ENCODE peak calls at places on chromosomes 7 and 10, in ten cellular contexts. One of them, this sample, is unnamed.

GRCh38 chr10:48778193-48778857 is 93.7 kb downstream of the WDFY4 start:
- DNase-seq in naive B cell: no peak
- DNase-seq in NCI-H1092 treated with DMSO at 0.1 percent for 48 hours: no peak
- DNase-seq in stimulated activated CD4-positive, alpha-beta T cell treated with anti-CD3 and anti-CD28 coated beads, Interleukin-2, amount 100 ng/mL, for 4 hours: no peak
- DNase-seq in endothelial cell: no peak
- DNase-seq in activated T-cell treated with anti-CD3 and anti-CD28 coated beads for 4 hours: no peak
- DNase-seq in hypothalamus: no peak
- DNase-seq in lung microvascular endothelial cell: no peak
- DNase-seq in NCI-H2171 treated with DMSO at 0.1 percent for 48 hours: no peak
- DNase-seq in stimulated activated CD8-positive, alpha-beta memory T cell treated with anti-CD3 and anti-CD28 coated beads, Interleukin-4, amount 100 ng/mL, for 4 hours: no peak
- DNase-seq in this sample: no peak

GRCh38 chr7:98872328-98872924 is 2.6 kb upstream of the TMEM130 start:
- DNase-seq in naive B cell: no peak
- DNase-seq in NCI-H1092 treated with DMSO at 0.1 percent for 48 hours: no peak
- DNase-seq in stimulated activated CD4-positive, alpha-beta T cell treated with anti-CD3 and anti-CD28 coated beads, Interleukin-2, amount 100 ng/mL, for 4 hours: no peak
- DNase-seq in endothelial cell: no peak
- DNase-seq in activated T-cell treated with anti-CD3 and anti-CD28 coated beads for 4 hours: no peak
- DNase-seq in hypothalamus: no peak
- DNase-seq in lung microvascular endothelial cell: no peak
- DNase-seq in NCI-H2171 treated with DMSO at 0.1 percent for 48 hours: peak
- DNase-seq in stimulated activated CD8-positive, alpha-beta memory T cell treated with anti-CD3 and anti-CD28 coated beads, Interleukin-4, amount 100 ng/mL, for 4 hours: no peak
- DNase-seq in this sample: no peak

GRCh38 chr7:135773451-135773850 is 24.8 kb upstream of the FAM180A start:
- DNase-seq in naive B cell: no peak
- DNase-seq in NCI-H1092 treated with DMSO at 0.1 percent for 48 hours: peak
- DNase-seq in stimulated activated CD4-positive, alpha-beta T cell treated with anti-CD3 and anti-CD28 coated beads, Interleukin-2, amount 100 ng/mL, for 4 hours: no peak
- DNase-seq in endothelial cell: no peak
- DNase-seq in activated T-cell treated with anti-CD3 and anti-CD28 coated beads for 4 hours: no peak
- DNase-seq in hypothalamus: no peak
- DNase-seq in lung microvascular endothelial cell: no peak
- DNase-seq in NCI-H2171 treated with DMSO at 0.1 percent for 48 hours: peak
- DNase-seq in stimulated activated CD8-positive, alpha-beta memory T cell treated with anti-CD3 and anti-CD28 coated beads, Interleukin-4, amount 100 ng/mL, for 4 hours: no peak
- DNase-seq in this sample: no peak

GRCh38 chr7:51031791-51032484 is 249.2 kb upstream of the GRB10 start:
- DNase-seq in naive B cell: no peak
- DNase-seq in NCI-H1092 treated with DMSO at 0.1 percent for 48 hours: no peak
- DNase-seq in stimulated activated CD4-positive, alpha-beta T cell treated with anti-CD3 and anti-CD28 coated beads, Interleukin-2, amount 100 ng/mL, for 4 hours: no peak
- DNase-seq in endothelial cell: no peak
- DNase-seq in activated T-cell treated with anti-CD3 and anti-CD28 coated beads for 4 hours: no peak
- DNase-seq in hypothalamus: no peak
- DNase-seq in lung microvascular endothelial cell: no peak
- DNase-seq in NCI-H2171 treated with DMSO at 0.1 percent for 48 hours: no peak
- DNase-seq in stimulated activated CD8-positive, alpha-beta memory T cell treated with anti-CD3 and anti-CD28 coated beads, Interleukin-4, amount 100 ng/mL, for 4 hours: no peak
- DNase-seq in this sample: no peak

GRCh38 chr10:62651341-62651740 is 153.2 kb upstream of the ADO start:
- DNase-seq in naive B cell: no peak
- DNase-seq in NCI-H1092 treated with DMSO at 0.1 percent for 48 hours: no peak
- DNase-seq in stimulated activated CD4-positive, alpha-beta T cell treated with anti-CD3 and anti-CD28 coated beads, Interleukin-2, amount 100 ng/mL, for 4 hours: no peak
- DNase-seq in endothelial cell: no peak
- DNase-seq in activated T-cell treated with anti-CD3 and anti-CD28 coated beads for 4 hours: no peak
- DNase-seq in hypothalamus: no peak
- DNase-seq in lung microvascular endothelial cell: no peak
- DNase-seq in NCI-H2171 treated with DMSO at 0.1 percent for 48 hours: no peak
- DNase-seq in stimulated activated CD8-positive, alpha-beta memory T cell treated with anti-CD3 and anti-CD28 coated beads, Interleukin-4, amount 100 ng/mL, for 4 hours: no peak
- DNase-seq in this sample: no peak

GRCh38 chr7:27242580-27243339 is at the start of gene EVX1:
- DNase-seq in naive B cell: no peak
- DNase-seq in NCI-H1092 treated with DMSO at 0.1 percent for 48 hours: peak
- DNase-seq in stimulated activated CD4-positive, alpha-beta T cell treated with anti-CD3 and anti-CD28 coated beads, Interleukin-2, amount 100 ng/mL, for 4 hours: peak
- DNase-seq in endothelial cell: no peak
- DNase-seq in activated T-cell treated with anti-CD3 and anti-CD28 coated beads for 4 hours: no peak
- DNase-seq in hypothalamus: no peak
- DNase-seq in lung microvascular endothelial cell: no peak
- DNase-seq in NCI-H2171 treated with DMSO at 0.1 percent for 48 hours: no peak
- DNase-seq in stimulated activated CD8-positive, alpha-beta memory T cell treated with anti-CD3 and anti-CD28 coated beads, Interleukin-4, amount 100 ng/mL, for 4 hours: no peak
- DNase-seq in this sample: no peak

GRCh38 chr7:24728503-24729364 is 28.5 kb downstream of the GSDME start:
- DNase-seq in naive B cell: no peak
- DNase-seq in NCI-H1092 treated with DMSO at 0.1 percent for 48 hours: peak
- DNase-seq in stimulated activated CD4-positive, alpha-beta T cell treated with anti-CD3 and anti-CD28 coated beads, Interleukin-2, amount 100 ng/mL, for 4 hours: no peak
- DNase-seq in endothelial cell: no peak
- DNase-seq in activated T-cell treated with anti-CD3 and anti-CD28 coated beads for 4 hours: no peak
- DNase-seq in hypothalamus: no peak
- DNase-seq in lung microvascular endothelial cell: no peak
- DNase-seq in NCI-H2171 treated with DMSO at 0.1 percent for 48 hours: no peak
- DNase-seq in stimulated activated CD8-positive, alpha-beta memory T cell treated with anti-CD3 and anti-CD28 coated beads, Interleukin-4, amount 100 ng/mL, for 4 hours: no peak
- DNase-seq in this sample: no peak

GRCh38 chr7:88789480-88790064 is 6.0 kb downstream of the TEX47 start:
- DNase-seq in naive B cell: no peak
- DNase-seq in NCI-H1092 treated with DMSO at 0.1 percent for 48 hours: peak
- DNase-seq in stimulated activated CD4-positive, alpha-beta T cell treated with anti-CD3 and anti-CD28 coated beads, Interleukin-2, amount 100 ng/mL, for 4 hours: no peak
- DNase-seq in endothelial cell: no peak
- DNase-seq in activated T-cell treated with anti-CD3 and anti-CD28 coated beads for 4 hours: no peak
- DNase-seq in hypothalamus: no peak
- DNase-seq in lung microvascular endothelial cell: peak
- DNase-seq in NCI-H2171 treated with DMSO at 0.1 percent for 48 hours: peak
- DNase-seq in stimulated activated CD8-positive, alpha-beta memory T cell treated with anti-CD3 and anti-CD28 coated beads, Interleukin-4, amount 100 ng/mL, for 4 hours: no peak
- DNase-seq in this sample: no peak

GRCh38 chr10:71984798-71985388 is 20.7 kb downstream of the CHST3 start:
- DNase-seq in naive B cell: no peak
- DNase-seq in NCI-H1092 treated with DMSO at 0.1 percent for 48 hours: no peak
- DNase-seq in stimulated activated CD4-positive, alpha-beta T cell treated with anti-CD3 and anti-CD28 coated beads, Interleukin-2, amount 100 ng/mL, for 4 hours: no peak
- DNase-seq in endothelial cell: no peak
- DNase-seq in activated T-cell treated with anti-CD3 and anti-CD28 coated beads for 4 hours: no peak
- DNase-seq in hypothalamus: no peak
- DNase-seq in lung microvascular endothelial cell: no peak
- DNase-seq in NCI-H2171 treated with DMSO at 0.1 percent for 48 hours: no peak
- DNase-seq in stimulated activated CD8-positive, alpha-beta memory T cell treated with anti-CD3 and anti-CD28 coated beads, Interleukin-4, amount 100 ng/mL, for 4 hours: no peak
- DNase-seq in this sample: no peak